ENCODE peak calls at places on chromosomes 4 and X, in four cellular contexts. V is sigmoid colon, W is PC-3, Q is pancreas. J is an unnamed sample.
A peak's percentile ranks its signal among the peaks of the same experiment; 100 is the strongest.

GRCh38 chr4:53059253-53059652 is 197.1 kb downstream of the RASL11B start:
- DNase-seq in V (no peak), W (no peak), Q (no peak), J (no peak)

GRCh38 chrX:57573754-57574153 is 18.1 kb upstream of the ZXDB start:
- DNase-seq in V (no peak), W (peak; percentile 51), Q (no peak), J (no peak)

GRCh38 chrX:110004210-110004609 is 1.3 kb downstream of the TMEM164 start:
- DNase-seq in V (no peak), W (peak; percentile 49), Q (peak; percentile 64), J (peak; percentile 22)

GRCh38 chr4:178240891-178241290 is 798.7 kb upstream of the AGA start:
- DNase-seq in V (no peak), W (no peak), Q (no peak), J (no peak)

GRCh38 chr4:15354790-15355418 is 72.9 kb upstream of the C1QTNF7 start:
- DNase-seq in V (no peak), W (no peak), Q (no peak), J (no peak)

GRCh38 chrX:28126886-28127285 is 145.6 kb upstream of the DCAF8L1 start:
- DNase-seq in V (no peak), W (no peak), Q (no peak), J (no peak)

GRCh38 chr4:186190456-186191265 is 706 bp upstream of the CYP4V2 start:
- DNase-seq in V (peak; percentile 75), W (no peak), Q (peak; percentile 72), J (peak; percentile 14)

GRCh38 chr4:162164881-162165528 is 1.2 kb upstream of the FSTL5 start:
- DNase-seq in V (no peak), W (peak; percentile 18), Q (no peak), J (peak; percentile 18)

GRCh38 chr4:121070696-121071639 is 1.4 kb downstream of the NDNF start:
- DNase-seq in V (peak; percentile 78), W (no peak), Q (peak; percentile 73), J (no peak)

GRCh38 chr4:3420956-3421355 is 20.8 kb upstream of the HGFAC start:
- DNase-seq in V (no peak), W (no peak), Q (peak; percentile 49), J (no peak)

GRCh38 chr4:2497324-2497723 is 28.4 kb downstream of the RNF4 start:
- DNase-seq in V (no peak), W (no peak), Q (no peak), J (no peak)

DNA sequence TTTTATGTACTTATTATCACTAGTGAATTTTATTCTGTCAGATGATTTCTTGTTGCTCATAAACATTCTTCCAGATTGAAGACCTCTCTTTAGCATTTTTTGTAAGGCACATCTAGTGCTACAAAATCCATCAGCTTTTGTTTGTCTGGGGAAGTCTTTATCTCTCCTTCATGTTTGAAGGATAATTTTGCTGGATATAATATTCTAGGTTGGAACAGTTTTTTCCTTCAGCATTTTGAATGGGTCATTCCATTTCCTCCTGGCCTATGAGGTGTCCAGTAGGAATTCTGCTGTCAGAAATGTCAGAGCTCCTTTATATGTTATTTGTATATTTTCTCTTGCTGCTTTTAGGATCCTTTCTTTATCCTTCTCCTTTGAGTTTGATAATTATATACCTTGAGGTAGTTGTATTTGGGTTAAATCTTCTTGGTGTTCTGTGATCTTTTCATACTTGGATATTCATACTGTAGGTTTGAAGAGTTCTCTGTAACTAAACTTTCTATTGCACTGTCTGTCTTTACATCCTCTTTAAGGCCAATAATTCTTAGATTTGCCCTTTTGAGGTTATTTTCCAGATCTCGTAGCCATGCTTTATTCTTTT is 58.3 kb downstream of the PTPN13 start:
- DNase-seq in V (no peak), W (no peak), Q (no peak), J (no peak)
- H3K4me3 ChIP-seq in V (no peak overlapping the region), W (no peak overlapping the region), Q (no peak overlapping the region), J (no peak overlapping the region)

GRCh38 chr4:10305816-10306215 is 151.4 kb downstream of the ZNF518B start:
- DNase-seq in V (no peak), W (no peak), Q (no peak), J (no peak)
- H3K4me3 ChIP-seq in V (no peak overlapping the region), W (no peak overlapping the region), Q (no peak overlapping the region), J (no peak overlapping the region)

GRCh38 chr4:87934157-87934704 is 41.3 kb upstream of the SPP1 start:
- DNase-seq in V (no peak), W (no peak), Q (no peak), J (no peak)
- H3K4me3 ChIP-seq in V (no peak overlapping the region), W (no peak overlapping the region), Q (no peak overlapping the region), J (no peak overlapping the region)

GRCh38 chrX:49072712-49073095 is 1.1 kb downstream of the PRAF2 start:
- DNase-seq in V (no peak), W (no peak), Q (no peak), J (no peak)
- H3K4me3 ChIP-seq in V (peak overlapping the region; percentile 57), W (no peak overlapping the region), Q (no peak overlapping the region), J (peak overlapping the region; percentile 55)

GRCh38 chrX:129480889-129481288 is 42.4 kb downstream of the SMARCA1 start:
- DNase-seq in V (no peak), W (no peak), Q (no peak), J (no peak)

DNA sequence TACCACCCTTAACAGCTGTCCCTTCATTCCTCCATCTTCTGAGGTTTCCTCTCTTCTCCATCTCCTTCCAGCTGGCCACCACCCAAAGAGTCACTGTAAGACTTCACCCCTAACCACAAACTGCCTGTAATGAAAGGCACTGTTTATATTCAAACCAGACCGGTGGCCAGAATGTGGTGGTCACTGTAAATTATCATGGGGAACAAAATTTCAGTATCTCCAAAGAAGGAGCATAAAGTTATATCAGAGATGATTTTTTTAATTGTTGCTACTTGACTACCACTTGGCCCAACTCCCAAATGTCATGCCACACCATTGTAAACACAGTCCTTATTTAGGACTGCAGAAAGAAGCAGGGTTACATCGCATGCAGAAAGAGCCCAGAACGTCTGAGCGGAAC is 44.8 kb downstream of the SMARCA1 start:
- DNase-seq in V (peak; percentile 66), W (no peak), Q (no peak), J (no peak)
- H3K4me3 ChIP-seq in V (no peak overlapping the region), W (no peak overlapping the region), Q (no peak overlapping the region), J (no peak overlapping the region)

DNA sequence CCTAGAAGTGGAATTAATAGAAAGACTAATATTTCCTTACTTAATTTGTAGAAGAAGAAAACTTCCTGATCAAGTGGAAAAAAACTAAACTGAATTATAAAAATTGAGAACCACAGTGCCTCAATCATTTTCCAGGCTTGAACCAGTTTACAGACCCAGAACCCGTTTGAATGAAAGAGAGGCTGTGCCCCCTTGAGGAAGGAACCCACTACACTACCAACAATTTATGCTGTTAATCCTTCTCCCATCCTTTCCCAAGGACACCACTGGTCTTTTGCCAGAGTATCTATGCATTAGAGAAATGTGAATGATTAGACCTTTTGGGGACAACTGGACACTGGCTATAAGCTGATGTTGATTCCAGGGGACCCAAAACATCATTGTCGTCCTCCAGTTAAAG is 842.6 kb downstream of the TECRL start:
- DNase-seq in V (no peak), W (no peak), Q (no peak), J (no peak)
- H3K4me3 ChIP-seq in V (no peak overlapping the region), W (no peak overlapping the region), Q (no peak overlapping the region), J (no peak overlapping the region)

DNA sequence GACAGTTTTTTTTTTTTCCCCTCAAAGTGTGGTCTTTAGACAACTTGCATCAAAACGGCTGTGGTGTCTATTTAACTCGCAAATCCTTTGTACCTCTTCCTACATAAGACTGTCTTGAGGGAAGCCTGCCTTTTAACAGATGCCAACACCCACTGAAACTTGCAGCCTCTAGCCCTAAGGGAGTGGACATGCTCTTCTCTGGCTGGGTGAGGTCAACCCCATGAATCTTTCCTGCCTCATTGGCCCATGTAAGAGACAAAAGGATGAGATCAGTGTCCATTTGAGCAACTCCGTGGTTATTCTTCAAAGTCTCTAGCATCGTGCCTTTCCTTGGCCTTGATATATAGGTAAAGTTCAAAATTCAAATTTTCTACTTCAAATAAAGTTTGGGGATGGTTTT is 134.7 kb downstream of the SHROOM3 start:
- DNase-seq in V (no peak), W (no peak), Q (no peak), J (no peak)
- H3K4me3 ChIP-seq in V (no peak overlapping the region), W (no peak overlapping the region), Q (no peak overlapping the region), J (no peak overlapping the region)

J was measured in bronchial epithelial cell.